ENCODE peak calls at places on chromosomes 12 and 14, in nine cellular contexts. I is transverse colon; N is CD4-positive, alpha-beta memory T cell; L is HT-29; C is vagina; W is HAP-1; J is right cardiac atrium; T is C1 segment of cervical spinal cord; G is left lobe of liver. V is an unnamed sample.

GRCh38 chr12:53052419-53053222 is 2.8 kb downstream of the TNS2 start:
- DNase-seq in I (peak; percentile 90), W (no peak), L (peak; percentile 78), N (no peak), C (no peak), G (peak; percentile 95), T (no peak), J (peak; percentile 98), V (peak; percentile 72)

GRCh38 chr14:44170099-44170498 is 337.0 kb downstream of the FSCB start:
- DNase-seq in N (no peak), J (no peak), T (no peak), I (no peak), W (no peak), L (no peak), C (no peak), G (no peak), V (peak; percentile 12)

GRCh38 chr12:18864900-18865561 is 127.1 kb downstream of the CAPZA3 start:
- DNase-seq in J (no peak), T (no peak), W (no peak), N (no peak), G (no peak), C (no peak), I (no peak), L (no peak), V (peak; percentile 44)

GRCh38 chr14:94021416-94022157 is 4.6 kb upstream of the OTUB2 start:
- DNase-seq in C (no peak), G (no peak), W (no peak), N (no peak), T (no peak), L (no peak), J (no peak), I (peak; percentile 34), V (no peak)

GRCh38 chr14:22547309-22547947 is 41.6 kb downstream of the DAD1 start:
- DNase-seq in G (no peak), I (no peak), C (no peak), N (no peak), L (no peak), J (peak; percentile 74), W (no peak), T (no peak), V (no peak)

GRCh38 chr12:66242261-66242760 is 53.3 kb downstream of the IRAK3 start:
- DNase-seq in T (no peak), G (no peak), I (no peak), N (no peak), W (no peak), J (no peak), C (no peak), L (no peak), V (no peak)

GRCh38 chr12:56629459-56630179 is 507 bp downstream of the BAZ2A start:
- DNase-seq in T (no peak), W (peak; percentile 33), J (peak; percentile 64), I (peak; percentile 39), G (peak; percentile 57), L (peak; percentile 22), C (no peak), N (peak; percentile 35), V (peak; percentile 18)

GRCh38 chr12:103697912-103698751 is 111.1 kb downstream of the STAB2 start:
- DNase-seq in T (no peak), C (no peak), J (no peak), G (no peak), L (no peak), N (no peak), I (no peak), W (no peak), V (no peak)

GRCh38 chr12:49342914-49343731 is 3.6 kb upstream of the DNAJC22 start:
- DNase-seq in N (no peak), T (no peak), J (peak; percentile 67), W (no peak), G (peak; percentile 40), L (no peak), C (no peak), I (no peak), V (no peak)

GRCh38 chr12:56720696-56721615 is 4.1 kb downstream of the NACA start:
- DNase-seq in I (no peak), C (no peak), N (no peak), W (no peak), T (no peak), G (peak; percentile 41), J (no peak), L (no peak), V (no peak)

GRCh38 chr12:117119592-117120198 is 20.5 kb upstream of the TESC start:
- DNase-seq in J (no peak), C (no peak), I (no peak), T (no peak), G (no peak), W (peak; percentile 66), N (peak; percentile 33), L (peak; percentile 73), V (peak; percentile 73)

GRCh38 chr14:81459421-81459820 is 59.3 kb upstream of the STON2 start:
- DNase-seq in C (no peak), L (no peak), T (no peak), G (no peak), I (no peak), J (no peak), N (no peak), W (no peak), V (no peak)

GRCh38 chr12:12806784-12807516 is 6.2 kb upstream of the DDX47 start:
- DNase-seq in C (no peak), N (no peak), W (no peak), T (no peak), L (no peak), G (no peak), I (no peak), J (no peak), V (no peak)

GRCh38 chr12:115998119-115998633 is 279.3 kb downstream of the MED13L start:
- DNase-seq in N (peak; percentile 35), G (no peak), J (no peak), L (peak; percentile 60), C (no peak), T (no peak), I (peak; percentile 14), W (peak; percentile 18), V (peak; percentile 81)

GRCh38 chr12:108649668-108650067 is 16.0 kb upstream of the SELPLG start:
- DNase-seq in J (peak; percentile 42), C (no peak), T (no peak), N (no peak), L (no peak), W (no peak), I (no peak), G (no peak), V (peak; percentile 62)

GRCh38 chr14:72433511-72433910 is 460.4 kb downstream of the DPF3 start:
- DNase-seq in C (no peak), T (no peak), W (no peak), G (no peak), N (no peak), J (no peak), I (no peak), L (no peak), V (peak; percentile 60)

GRCh38 chr12:46442239-46442638 is 69.7 kb upstream of the SLC38A2 start:
- DNase-seq in T (no peak), L (no peak), N (no peak), W (no peak), I (no peak), C (no peak), J (no peak), G (no peak), V (peak; percentile 64)

GRCh38 chr12:28568083-28568482 is 377.8 kb downstream of the CCDC91 start:
- DNase-seq in C (no peak), G (no peak), L (no peak), N (no peak), J (no peak), I (peak; percentile 14), T (no peak), W (no peak), V (peak; percentile 73)

GRCh38 chr12:108798551-108799221 is 58.7 kb downstream of the SSH1 start:
- DNase-seq in I (peak; percentile 33), G (no peak), C (no peak), J (peak; percentile 85), T (no peak), W (no peak), N (no peak), L (no peak), V (no peak)

GRCh38 chr12:114729731-114730130 is 45.8 kb upstream of the TBX3 start:
- DNase-seq in N (no peak), I (no peak), W (no peak), C (no peak), G (no peak), J (no peak), T (no peak), L (no peak), V (peak; percentile 47)

GRCh38 chr12:45223868-45224267 is 8.0 kb downstream of the ANO6 start:
- DNase-seq in C (no peak), W (no peak), T (no peak), G (no peak), N (no peak), L (no peak), J (no peak), I (no peak), V (no peak)

GRCh38 chr12:104602901-104603300 is 146.2 kb downstream of the CHST11 start:
- DNase-seq in I (no peak), J (no peak), L (no peak), N (no peak), C (no peak), T (no peak), G (no peak), W (no peak), V (peak; percentile 60)

GRCh38 chr14:105941226-105942166 is 415.1 kb downstream of the TMEM121 start:
- DNase-seq in C (peak; percentile 67), G (no peak), J (no peak), W (no peak), T (no peak), L (no peak), N (no peak), I (no peak), V (no peak)